ENCODE peak calls at places on chromosomes 12 and 14, in eight cellular contexts. One of them, this sample, is unnamed.

GRCh38 chr14:66069830-66070541 is 416.2 kb upstream of the CCDC196 start:
- DNase-seq in astrocyte: peak; percentile 53
- DNase-seq in CD8-positive, alpha-beta T cell: no peak
- DNase-seq in stomach: no peak
- DNase-seq in effector memory CD4-positive, alpha-beta T cell: no peak
- DNase-seq in substantia nigra: no peak
- DNase-seq in brain microvascular endothelial cell: no peak
- DNase-seq in ovary: no peak
- DNase-seq in this sample: no peak

GRCh38 chr12:92224685-92225331 is 79.2 kb upstream of the BTG1 start:
- DNase-seq in CD8-positive, alpha-beta T cell: no peak
- DNase-seq in substantia nigra: no peak
- DNase-seq in brain microvascular endothelial cell: peak; percentile 48
- DNase-seq in ovary: no peak
- DNase-seq in stomach: no peak
- DNase-seq in effector memory CD4-positive, alpha-beta T cell: no peak
- DNase-seq in astrocyte: peak; percentile 78
- DNase-seq in this sample: no peak

GRCh38 chr12:29552324-29552927 is 54.9 kb upstream of the OVCH1 start:
- DNase-seq in stomach: peak; percentile 74
- DNase-seq in CD8-positive, alpha-beta T cell: peak; percentile 47
- DNase-seq in brain microvascular endothelial cell: peak; percentile 40
- DNase-seq in ovary: peak; percentile 71
- DNase-seq in effector memory CD4-positive, alpha-beta T cell: peak; percentile 38
- DNase-seq in substantia nigra: peak; percentile 14
- DNase-seq in astrocyte: peak; percentile 20
- DNase-seq in this sample: peak; percentile 58

GRCh38 chr14:76090611-76091010 is 61.1 kb upstream of the GPATCH2L start:
- DNase-seq in effector memory CD4-positive, alpha-beta T cell: no peak
- DNase-seq in CD8-positive, alpha-beta T cell: no peak
- DNase-seq in substantia nigra: no peak
- DNase-seq in brain microvascular endothelial cell: no peak
- DNase-seq in ovary: no peak
- DNase-seq in stomach: no peak
- DNase-seq in astrocyte: no peak
- DNase-seq in this sample: no peak

GRCh38 chr12:23084236-23084995 is 459.4 kb downstream of the ETNK1 start:
- DNase-seq in astrocyte: peak; percentile 99
- DNase-seq in brain microvascular endothelial cell: peak; percentile 94
- DNase-seq in substantia nigra: no peak
- DNase-seq in effector memory CD4-positive, alpha-beta T cell: no peak
- DNase-seq in ovary: no peak
- DNase-seq in stomach: no peak
- DNase-seq in CD8-positive, alpha-beta T cell: no peak
- DNase-seq in this sample: no peak

GRCh38 chr12:27504506-27504905 is 19.5 kb upstream of the PPFIBP1 start:
- DNase-seq in CD8-positive, alpha-beta T cell: no peak
- DNase-seq in stomach: no peak
- DNase-seq in astrocyte: no peak
- DNase-seq in ovary: no peak
- DNase-seq in effector memory CD4-positive, alpha-beta T cell: no peak
- DNase-seq in substantia nigra: no peak
- DNase-seq in brain microvascular endothelial cell: no peak
- DNase-seq in this sample: no peak

GRCh38 chr14:33564774-33565630 is 385.9 kb downstream of the EGLN3 start:
- DNase-seq in ovary: no peak
- DNase-seq in effector memory CD4-positive, alpha-beta T cell: no peak
- DNase-seq in CD8-positive, alpha-beta T cell: no peak
- DNase-seq in brain microvascular endothelial cell: peak; percentile 85
- DNase-seq in stomach: no peak
- DNase-seq in substantia nigra: no peak
- DNase-seq in astrocyte: peak; percentile 91
- DNase-seq in this sample: no peak

GRCh38 chr12:49400304-49400703 is 33.0 kb downstream of the SPATS2 start:
- DNase-seq in astrocyte: no peak
- DNase-seq in effector memory CD4-positive, alpha-beta T cell: no peak
- DNase-seq in ovary: no peak
- DNase-seq in substantia nigra: no peak
- DNase-seq in CD8-positive, alpha-beta T cell: no peak
- DNase-seq in brain microvascular endothelial cell: peak; percentile 6
- DNase-seq in stomach: no peak
- DNase-seq in this sample: no peak

GRCh38 chr14:82806426-82806825 is 1272.8 kb upstream of the SEL1L start:
- DNase-seq in CD8-positive, alpha-beta T cell: no peak
- DNase-seq in brain microvascular endothelial cell: no peak
- DNase-seq in ovary: no peak
- DNase-seq in effector memory CD4-positive, alpha-beta T cell: no peak
- DNase-seq in stomach: no peak
- DNase-seq in astrocyte: no peak
- DNase-seq in substantia nigra: no peak
- DNase-seq in this sample: no peak

GRCh38 chr12:23008613-23009012 is 383.6 kb downstream of the ETNK1 start:
- DNase-seq in substantia nigra: no peak
- DNase-seq in CD8-positive, alpha-beta T cell: no peak
- DNase-seq in astrocyte: peak; percentile 43
- DNase-seq in ovary: no peak
- DNase-seq in brain microvascular endothelial cell: no peak
- DNase-seq in effector memory CD4-positive, alpha-beta T cell: no peak
- DNase-seq in stomach: no peak
- DNase-seq in this sample: no peak

GRCh38 chr14:77052281-77053044 is 24.0 kb upstream of the IRF2BPL start:
- DNase-seq in CD8-positive, alpha-beta T cell: no peak
- DNase-seq in stomach: no peak
- DNase-seq in brain microvascular endothelial cell: no peak
- DNase-seq in effector memory CD4-positive, alpha-beta T cell: no peak
- DNase-seq in ovary: no peak
- DNase-seq in astrocyte: no peak
- DNase-seq in substantia nigra: no peak
- DNase-seq in this sample: peak; percentile 51

GRCh38 chr12:46223047-46223446 is 45.8 kb downstream of the SLC38A1 start:
- DNase-seq in stomach: no peak
- DNase-seq in ovary: no peak
- DNase-seq in effector memory CD4-positive, alpha-beta T cell: no peak
- DNase-seq in astrocyte: no peak
- DNase-seq in CD8-positive, alpha-beta T cell: no peak
- DNase-seq in substantia nigra: no peak
- DNase-seq in brain microvascular endothelial cell: no peak
- DNase-seq in this sample: no peak

GRCh38 chr14:58763210-58763609 is 125.4 kb downstream of the DACT1 start:
- DNase-seq in substantia nigra: no peak
- DNase-seq in ovary: no peak
- DNase-seq in astrocyte: no peak
- DNase-seq in brain microvascular endothelial cell: no peak
- DNase-seq in CD8-positive, alpha-beta T cell: no peak
- DNase-seq in effector memory CD4-positive, alpha-beta T cell: no peak
- DNase-seq in stomach: no peak
- DNase-seq in this sample: no peak

GRCh38 chr12:123363743-123364531 is 710 bp downstream of the SBNO1 start:
- DNase-seq in substantia nigra: peak; percentile 27
- DNase-seq in ovary: no peak
- DNase-seq in stomach: peak; percentile 27
- DNase-seq in CD8-positive, alpha-beta T cell: peak; percentile 12
- DNase-seq in effector memory CD4-positive, alpha-beta T cell: peak; percentile 24
- DNase-seq in astrocyte: peak; percentile 12
- DNase-seq in brain microvascular endothelial cell: no peak
- DNase-seq in this sample: no peak

GRCh38 chr12:105317942-105318614 is 12.4 kb upstream of the C12orf75 start:
- DNase-seq in astrocyte: peak; percentile 82
- DNase-seq in CD8-positive, alpha-beta T cell: no peak
- DNase-seq in brain microvascular endothelial cell: no peak
- DNase-seq in substantia nigra: no peak
- DNase-seq in effector memory CD4-positive, alpha-beta T cell: no peak
- DNase-seq in stomach: no peak
- DNase-seq in ovary: no peak
- DNase-seq in this sample: no peak

GRCh38 chr14:96962337-96962736 is 165.2 kb downstream of the VRK1 start:
- DNase-seq in substantia nigra: no peak
- DNase-seq in astrocyte: no peak
- DNase-seq in brain microvascular endothelial cell: no peak
- DNase-seq in CD8-positive, alpha-beta T cell: peak; percentile 19
- DNase-seq in stomach: no peak
- DNase-seq in effector memory CD4-positive, alpha-beta T cell: no peak
- DNase-seq in ovary: no peak
- DNase-seq in this sample: no peak

GRCh38 chr12:72053604-72054003 is 115.0 kb downstream of the TPH2 start:
- DNase-seq in ovary: no peak
- DNase-seq in substantia nigra: no peak
- DNase-seq in astrocyte: peak; percentile 21
- DNase-seq in stomach: no peak
- DNase-seq in CD8-positive, alpha-beta T cell: no peak
- DNase-seq in brain microvascular endothelial cell: peak; percentile 1
- DNase-seq in effector memory CD4-positive, alpha-beta T cell: no peak
- DNase-seq in this sample: no peak

GRCh38 chr14:68349900-68350323 is 443.0 kb downstream of the ZFP36L1 start:
- DNase-seq in ovary: no peak
- DNase-seq in substantia nigra: no peak
- DNase-seq in CD8-positive, alpha-beta T cell: no peak
- DNase-seq in brain microvascular endothelial cell: peak; percentile 36
- DNase-seq in effector memory CD4-positive, alpha-beta T cell: no peak
- DNase-seq in astrocyte: no peak
- DNase-seq in stomach: peak; percentile 39
- DNase-seq in this sample: no peak

GRCh38 chr12:120069278-120069677 is 47.3 kb downstream of the RAB35 start:
- DNase-seq in astrocyte: no peak
- DNase-seq in brain microvascular endothelial cell: no peak
- DNase-seq in CD8-positive, alpha-beta T cell: no peak
- DNase-seq in effector memory CD4-positive, alpha-beta T cell: no peak
- DNase-seq in substantia nigra: no peak
- DNase-seq in stomach: no peak
- DNase-seq in ovary: no peak
- DNase-seq in this sample: no peak

GRCh38 chr12:57852195-57852594 is 5.7 kb upstream of the CTDSP2 start:
- DNase-seq in substantia nigra: peak; percentile 60
- DNase-seq in CD8-positive, alpha-beta T cell: no peak
- DNase-seq in brain microvascular endothelial cell: no peak
- DNase-seq in astrocyte: no peak
- DNase-seq in ovary: no peak
- DNase-seq in effector memory CD4-positive, alpha-beta T cell: no peak
- DNase-seq in stomach: no peak
- DNase-seq in this sample: no peak

GRCh38 chr12:57850924-57851323 is 4.4 kb upstream of the CTDSP2 start:
- DNase-seq in effector memory CD4-positive, alpha-beta T cell: no peak
- DNase-seq in astrocyte: no peak
- DNase-seq in substantia nigra: no peak
- DNase-seq in brain microvascular endothelial cell: no peak
- DNase-seq in stomach: no peak
- DNase-seq in CD8-positive, alpha-beta T cell: no peak
- DNase-seq in ovary: no peak
- DNase-seq in this sample: no peak

GRCh38 chr12:57851552-57852186 is 5.1 kb upstream of the CTDSP2 start:
- DNase-seq in substantia nigra: no peak
- DNase-seq in CD8-positive, alpha-beta T cell: no peak
- DNase-seq in effector memory CD4-positive, alpha-beta T cell: no peak
- DNase-seq in brain microvascular endothelial cell: no peak
- DNase-seq in astrocyte: no peak
- DNase-seq in ovary: no peak
- DNase-seq in stomach: no peak
- DNase-seq in this sample: no peak

GRCh38 chr12:57853864-57854556 is 7.5 kb upstream of the CTDSP2 start:
- DNase-seq in ovary: no peak
- DNase-seq in brain microvascular endothelial cell: no peak
- DNase-seq in astrocyte: no peak
- DNase-seq in CD8-positive, alpha-beta T cell: no peak
- DNase-seq in effector memory CD4-positive, alpha-beta T cell: no peak
- DNase-seq in substantia nigra: no peak
- DNase-seq in stomach: no peak
- DNase-seq in this sample: no peak

GRCh38 chr12:57852620-57853509 is 6.3 kb upstream of the CTDSP2 start:
- DNase-seq in ovary: peak; percentile 66
- DNase-seq in effector memory CD4-positive, alpha-beta T cell: no peak
- DNase-seq in substantia nigra: no peak
- DNase-seq in CD8-positive, alpha-beta T cell: no peak
- DNase-seq in stomach: no peak
- DNase-seq in brain microvascular endothelial cell: no peak
- DNase-seq in astrocyte: no peak
- DNase-seq in this sample: no peak
- H3K27ac ChIP-seq in ovary: peak overlapping the region; percentile 81
- H3K27ac ChIP-seq in effector memory CD4-positive, alpha-beta T cell: no peak overlapping the region
- H3K27ac ChIP-seq in substantia nigra: peak overlapping the region; percentile 8
- H3K27ac ChIP-seq in CD8-positive, alpha-beta T cell: no peak overlapping the region
- H3K27ac ChIP-seq in stomach: peak overlapping the region; percentile 69
- H3K27ac ChIP-seq in brain microvascular endothelial cell: no peak overlapping the region
- H3K27ac ChIP-seq in astrocyte: no peak overlapping the region
- H3K27ac ChIP-seq in this sample: peak overlapping the region; percentile 17

GRCh38 chr12:110111476-110112334 is 12.5 kb upstream of the IFT81 start:
- DNase-seq in effector memory CD4-positive, alpha-beta T cell: no peak
- DNase-seq in astrocyte: no peak
- DNase-seq in ovary: no peak
- DNase-seq in stomach: no peak
- DNase-seq in substantia nigra: no peak
- DNase-seq in CD8-positive, alpha-beta T cell: no peak
- DNase-seq in brain microvascular endothelial cell: no peak
- DNase-seq in this sample: no peak
- H3K27ac ChIP-seq in effector memory CD4-positive, alpha-beta T cell: no peak overlapping the region
- H3K27ac ChIP-seq in astrocyte: no peak overlapping the region
- H3K27ac ChIP-seq in ovary: peak overlapping the region; percentile 54
- H3K27ac ChIP-seq in stomach: peak overlapping the region; percentile 16
- H3K27ac ChIP-seq in substantia nigra: no peak overlapping the region
- H3K27ac ChIP-seq in CD8-positive, alpha-beta T cell: no peak overlapping the region
- H3K27ac ChIP-seq in brain microvascular endothelial cell: no peak overlapping the region
- H3K27ac ChIP-seq in this sample: peak overlapping the region; percentile 4

GRCh38 chr14:91903070-91903469 is 35.7 kb upstream of the TC2N start:
- DNase-seq in astrocyte: no peak
- DNase-seq in effector memory CD4-positive, alpha-beta T cell: no peak
- DNase-seq in stomach: no peak
- DNase-seq in CD8-positive, alpha-beta T cell: no peak
- DNase-seq in brain microvascular endothelial cell: no peak
- DNase-seq in substantia nigra: no peak
- DNase-seq in ovary: no peak
- DNase-seq in this sample: no peak

GRCh38 chr14:91904483-91904882 is 37.1 kb upstream of the TC2N start:
- DNase-seq in ovary: no peak
- DNase-seq in brain microvascular endothelial cell: no peak
- DNase-seq in substantia nigra: no peak
- DNase-seq in astrocyte: no peak
- DNase-seq in CD8-positive, alpha-beta T cell: no peak
- DNase-seq in stomach: no peak
- DNase-seq in effector memory CD4-positive, alpha-beta T cell: no peak
- DNase-seq in this sample: no peak

GRCh38 chr14:91899213-91899612 is 31.9 kb upstream of the TC2N start:
- DNase-seq in astrocyte: no peak
- DNase-seq in effector memory CD4-positive, alpha-beta T cell: no peak
- DNase-seq in substantia nigra: no peak
- DNase-seq in stomach: peak; percentile 70
- DNase-seq in CD8-positive, alpha-beta T cell: no peak
- DNase-seq in ovary: no peak
- DNase-seq in brain microvascular endothelial cell: no peak
- DNase-seq in this sample: no peak

GRCh38 chr14:91899777-91900176 is 32.4 kb upstream of the TC2N start:
- DNase-seq in substantia nigra: no peak
- DNase-seq in ovary: no peak
- DNase-seq in effector memory CD4-positive, alpha-beta T cell: no peak
- DNase-seq in CD8-positive, alpha-beta T cell: no peak
- DNase-seq in stomach: no peak
- DNase-seq in astrocyte: no peak
- DNase-seq in brain microvascular endothelial cell: no peak
- DNase-seq in this sample: no peak

GRCh38 chr14:91901449-91902250 is 34.3 kb upstream of the TC2N start:
- DNase-seq in stomach: peak; percentile 49
- DNase-seq in CD8-positive, alpha-beta T cell: no peak
- DNase-seq in astrocyte: no peak
- DNase-seq in brain microvascular endothelial cell: no peak
- DNase-seq in ovary: peak; percentile 52
- DNase-seq in effector memory CD4-positive, alpha-beta T cell: no peak
- DNase-seq in substantia nigra: no peak
- DNase-seq in this sample: no peak
- H3K27ac ChIP-seq in stomach: peak overlapping the region; percentile 54
- H3K27ac ChIP-seq in CD8-positive, alpha-beta T cell: no peak overlapping the region
- H3K27ac ChIP-seq in astrocyte: no peak overlapping the region
- H3K27ac ChIP-seq in brain microvascular endothelial cell: no peak overlapping the region
- H3K27ac ChIP-seq in ovary: peak overlapping the region; percentile 50
- H3K27ac ChIP-seq in effector memory CD4-positive, alpha-beta T cell: no peak overlapping the region
- H3K27ac ChIP-seq in substantia nigra: no peak overlapping the region
- H3K27ac ChIP-seq in this sample: peak overlapping the region; percentile 80

GRCh38 chr12:116278259-116278595 is 734 bp upstream of the MED13L start:
- DNase-seq in effector memory CD4-positive, alpha-beta T cell: no peak
- DNase-seq in brain microvascular endothelial cell: no peak
- DNase-seq in CD8-positive, alpha-beta T cell: no peak
- DNase-seq in stomach: no peak
- DNase-seq in substantia nigra: no peak
- DNase-seq in ovary: no peak
- DNase-seq in astrocyte: no peak
- DNase-seq in this sample: no peak
- H3K27ac ChIP-seq in effector memory CD4-positive, alpha-beta T cell: no peak overlapping the region
- H3K27ac ChIP-seq in brain microvascular endothelial cell: no peak overlapping the region
- H3K27ac ChIP-seq in CD8-positive, alpha-beta T cell: no peak overlapping the region
- H3K27ac ChIP-seq in stomach: peak overlapping the region; percentile 92
- H3K27ac ChIP-seq in substantia nigra: peak overlapping the region; percentile 58
- H3K27ac ChIP-seq in ovary: no peak overlapping the region
- H3K27ac ChIP-seq in astrocyte: peak overlapping the region; percentile 59
- H3K27ac ChIP-seq in this sample: peak overlapping the region; percentile 97